ENCODE peak calls at places on chromosomes 1 and 21, in nine cellular contexts. P is HFFc6, M is GM23338, N is body of pancreas, I is uterus, W is tibial nerve, L is foreskin fibroblast, F is upper lobe of right lung, U is fibroblast of the aortic adventitia. R is an unnamed sample.

GRCh38 chr1:173042806-173043205 is 7.9 kb downstream of the TNFSF18 start:
- DNase-seq in W (no peak), L (no peak), F (no peak), M (peak; percentile 1), I (no peak), P (no peak), N (no peak), U (no peak), R (no peak)

GRCh38 chr1:197343663-197344273 is 75.7 kb downstream of the CRB1 start:
- DNase-seq in U (no peak), W (no peak), M (no peak), N (peak; percentile 45), L (no peak), P (no peak), F (no peak), I (no peak), R (no peak)

GRCh38 chr1:28971980-28972771 is 57.8 kb downstream of the EPB41 start:
- DNase-seq in P (peak; percentile 95), L (peak; percentile 81), U (peak; percentile 91), N (no peak), M (no peak), I (peak; percentile 37), W (no peak), F (no peak), R (peak; percentile 43)

GRCh38 chr1:153760440-153760839 is 14.8 kb upstream of the SLC27A3 start:
- DNase-seq in P (peak; percentile 39), F (no peak), U (peak; percentile 61), W (no peak), L (peak; percentile 63), N (no peak), I (no peak), M (no peak), R (no peak)

GRCh38 chr1:238647877-238648276 is 738.5 kb upstream of the CHRM3 start:
- DNase-seq in P (peak; percentile 97), I (no peak), W (no peak), N (no peak), L (peak; percentile 41), F (no peak), M (peak; percentile 96), U (peak; percentile 97), R (no peak)

GRCh38 chr1:56774067-56774609 is 45.1 kb downstream of the FYB2 start:
- DNase-seq in F (no peak), I (no peak), M (no peak), W (no peak), N (no peak), U (no peak), L (no peak), P (no peak), R (no peak)

GRCh38 chr1:165696625-165697100 is 1.7 kb downstream of the ALDH9A1 start:
- DNase-seq in L (peak; percentile 81), U (peak; percentile 99), N (no peak), F (no peak), I (peak; percentile 16), W (peak; percentile 74), P (peak; percentile 78), M (no peak), R (peak; percentile 89)

GRCh38 chr1:205456868-205457724 is 1.3 kb upstream of the BLACAT1 start:
- DNase-seq in L (no peak), M (peak; percentile 90), P (no peak), N (no peak), W (no peak), U (no peak), I (no peak), F (no peak), R (no peak)

GRCh38 chr1:7686301-7686850 is 84.7 kb upstream of the VAMP3 start:
- DNase-seq in M (no peak), L (no peak), I (no peak), W (no peak), N (no peak), F (no peak), U (no peak), P (no peak), R (no peak)

GRCh38 chr1:223847781-223848345 is 2.1 kb upstream of the TP53BP2 start:
- DNase-seq in F (no peak), I (no peak), M (no peak), P (no peak), N (no peak), W (no peak), U (no peak), L (no peak), R (no peak)

GRCh38 chr1:48333316-48333715 is 110.8 kb downstream of the SLC5A9 start:
- DNase-seq in U (no peak), I (no peak), F (no peak), P (no peak), W (no peak), N (no peak), M (no peak), L (peak; percentile 14), R (no peak)

GRCh38 chr1:151790940-151791651 is 796 bp upstream of the TDRKH start:
- DNase-seq in M (peak; percentile 44), I (no peak), W (no peak), F (no peak), N (no peak), U (no peak), P (no peak), L (no peak), R (no peak)

GRCh38 chr1:37393173-37393572 is 81.2 kb upstream of the ZC3H12A start:
- DNase-seq in M (no peak), P (no peak), F (no peak), N (no peak), U (no peak), L (no peak), W (no peak), I (no peak), R (no peak)

GRCh38 chr1:210505601-210506564 is 177.2 kb downstream of the HHAT start:
- DNase-seq in I (no peak), M (no peak), L (no peak), W (no peak), P (peak; percentile 10), F (no peak), U (no peak), N (no peak), R (no peak)

GRCh38 chr1:22119626-22120468 is 23.1 kb downstream of the WNT4 start:
- DNase-seq in M (no peak), L (no peak), N (no peak), P (no peak), W (no peak), I (peak; percentile 12), F (no peak), U (no peak), R (no peak)

GRCh38 chr1:231460614-231461013 is 38.5 kb upstream of the EGLN1 start:
- DNase-seq in L (no peak), M (no peak), N (no peak), F (no peak), W (no peak), I (no peak), P (no peak), U (no peak), R (no peak)

GRCh38 chr1:187654635-187655034 is 825.9 kb downstream of the PLA2G4A start:
- DNase-seq in P (no peak), N (no peak), W (no peak), M (no peak), I (no peak), F (no peak), L (no peak), U (no peak), R (no peak)

DNA sequence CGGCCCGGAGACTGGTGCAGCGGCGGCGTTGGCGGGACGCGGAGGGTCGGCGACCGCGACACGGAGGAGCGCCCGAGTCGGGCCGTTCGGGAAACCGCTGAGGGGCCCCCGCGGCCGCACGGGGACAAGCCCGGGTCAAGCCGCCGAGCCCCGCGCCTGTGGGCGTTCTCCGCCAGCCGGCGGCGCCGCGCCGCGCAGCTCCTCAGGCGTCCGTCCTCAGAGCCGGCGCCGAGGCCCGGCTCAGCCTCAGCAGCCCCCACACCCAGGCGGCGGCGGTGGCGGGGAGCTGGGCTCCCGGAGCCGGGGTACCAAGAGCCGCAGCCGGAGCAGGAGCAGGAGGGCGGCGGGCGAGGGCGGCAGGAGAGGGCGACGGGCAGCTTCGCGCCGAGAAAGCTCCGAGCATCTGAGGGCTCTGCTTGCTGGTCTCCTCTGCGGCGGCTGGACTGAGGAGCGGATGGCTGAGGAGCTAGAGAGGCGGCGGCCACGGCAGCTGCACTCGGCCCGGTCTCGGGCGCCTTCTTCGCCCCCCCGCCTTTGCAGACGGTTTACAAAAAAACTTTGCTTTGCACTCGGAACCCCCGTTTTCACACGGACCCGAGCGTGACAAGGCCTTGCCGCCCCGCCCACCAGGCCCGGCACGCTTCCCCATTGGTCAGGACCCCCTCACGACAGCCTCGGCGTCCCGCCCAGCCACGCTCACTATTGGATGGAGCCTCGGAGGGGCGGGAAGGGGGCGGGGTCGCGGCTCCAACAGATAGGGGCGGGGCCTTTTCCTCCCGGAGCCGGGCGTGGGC is at the start of gene SLC30A1:
- DNase-seq in N (peak; percentile 100), U (peak; percentile 97), W (peak; percentile 100), L (peak; percentile 98), P (peak; percentile 98), F (peak; percentile 100), M (peak; percentile 98), I (peak; percentile 99), R (peak; percentile 98)
- TF ChIP-seq CTCF in N (no peak), U (no peak), W (peak; percentile 15), L (no peak), P (no peak), F (no peak), M (no peak), I (no peak), R (no peak)

GRCh38 chr1:66443793-66444192 is 90.2 kb upstream of the SGIP1 start:
- DNase-seq in M (no peak), P (no peak), N (no peak), U (no peak), I (no peak), F (no peak), W (no peak), L (no peak), R (no peak)
- TF ChIP-seq CTCF in M (no peak), P (peak; percentile 13), N (no peak), U (no peak), I (no peak), F (no peak), W (no peak), L (no peak), R (peak; percentile 24)

DNA sequence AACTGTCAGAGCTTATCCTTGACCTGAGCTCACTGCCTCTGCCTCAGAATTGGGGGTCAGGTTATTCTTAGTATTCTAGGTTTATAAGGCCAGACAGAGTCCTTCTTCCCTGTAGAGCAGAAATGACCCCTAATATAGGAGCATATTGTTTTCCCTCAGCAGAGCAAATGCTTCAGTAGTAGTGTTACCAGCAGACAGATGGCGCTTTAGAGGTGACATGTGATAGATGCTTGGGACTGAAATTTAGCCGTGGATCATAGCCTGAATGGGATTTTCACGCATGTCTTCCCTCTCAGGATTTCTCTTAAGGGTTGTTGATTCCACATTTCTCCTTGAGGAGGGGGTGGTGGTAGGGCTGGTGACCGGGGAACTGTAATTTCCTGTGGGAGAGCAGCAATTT is 24.5 kb downstream of the ADARB1 start:
- DNase-seq in I (no peak), L (no peak), N (no peak), W (no peak), U (peak; percentile 22), F (no peak), M (peak; percentile 58), P (peak; percentile 17), R (no peak)
- TF ChIP-seq CTCF in I (peak; percentile 5), L (peak; percentile 44), N (no peak), W (no peak), U (peak; percentile 39), F (peak; percentile 22), M (peak; percentile 67), P (peak; percentile 70), R (peak; percentile 30)

DNA sequence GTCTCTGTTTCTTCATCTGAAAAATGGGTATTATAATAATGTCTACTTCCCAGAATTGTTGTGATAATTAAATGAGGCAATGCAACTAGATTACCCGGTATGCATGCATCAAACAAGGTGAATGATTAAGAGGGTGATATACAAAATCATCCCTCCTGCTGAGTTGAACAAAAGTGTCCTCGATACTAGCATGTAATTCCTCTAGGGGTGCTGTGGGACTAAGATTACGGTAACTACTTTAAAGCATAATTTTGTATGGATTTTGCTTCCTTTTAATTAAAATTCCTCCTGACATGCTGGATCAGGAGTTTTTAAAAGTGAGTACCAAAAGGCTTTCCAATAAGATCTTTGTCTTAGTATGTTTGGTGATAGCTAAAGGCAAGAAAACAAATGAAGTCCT is 98.7 kb upstream of the PRMT6 start:
- DNase-seq in W (no peak), M (peak; percentile 34), U (no peak), I (no peak), P (no peak), F (no peak), N (no peak), L (no peak), R (no peak)
- TF ChIP-seq CTCF in W (no peak), M (peak; percentile 33), U (peak; percentile 6), I (no peak), P (peak; percentile 40), F (no peak), N (no peak), L (no peak), R (no peak)

R was measured in AG09319.